ENCODE peak calls at places on chromosomes 5 and 9, in four cellular contexts. One of them, this sample, is unnamed.

GRCh38 chr9:123169926-123170325 is 98.5 kb downstream of the STRBP start:
- DNase-seq in mucosa of descending colon: no peak
- DNase-seq in dorsolateral prefrontal cortex: no peak
- DNase-seq in HAP-1: no peak
- DNase-seq in this sample: no peak

GRCh38 chr5:76831108-76831447 is 12.2 kb downstream of the F2RL1 start:
- DNase-seq in mucosa of descending colon: no peak
- DNase-seq in dorsolateral prefrontal cortex: no peak
- DNase-seq in HAP-1: peak; percentile 32
- DNase-seq in this sample: peak; percentile 76

GRCh38 chr5:112186401-112186990 is 232.6 kb downstream of the EPB41L4A start:
- DNase-seq in mucosa of descending colon: peak; percentile 50
- DNase-seq in dorsolateral prefrontal cortex: no peak
- DNase-seq in HAP-1: peak; percentile 41
- DNase-seq in this sample: peak; percentile 58

GRCh38 chr5:172692981-172693380 is 51.9 kb downstream of the NEURL1B start:
- DNase-seq in mucosa of descending colon: no peak
- DNase-seq in dorsolateral prefrontal cortex: no peak
- DNase-seq in HAP-1: no peak
- DNase-seq in this sample: peak; percentile 22

GRCh38 chr9:13847270-13847669 is 466.7 kb downstream of the NFIB start:
- DNase-seq in mucosa of descending colon: no peak
- DNase-seq in dorsolateral prefrontal cortex: no peak
- DNase-seq in HAP-1: no peak
- DNase-seq in this sample: no peak

GRCh38 chr9:87781331-87781730 is 55.4 kb downstream of the CTSL start:
- DNase-seq in mucosa of descending colon: no peak
- DNase-seq in dorsolateral prefrontal cortex: no peak
- DNase-seq in HAP-1: no peak
- DNase-seq in this sample: no peak

GRCh38 chr5:59829389-59829788 is 64.1 kb downstream of the PDE4D start:
- DNase-seq in mucosa of descending colon: peak; percentile 16
- DNase-seq in dorsolateral prefrontal cortex: no peak
- DNase-seq in HAP-1: no peak
- DNase-seq in this sample: peak; percentile 85

GRCh38 chr9:98380065-98380681 is 124.7 kb upstream of the TBC1D2 start:
- DNase-seq in mucosa of descending colon: no peak
- DNase-seq in dorsolateral prefrontal cortex: no peak
- DNase-seq in HAP-1: peak; percentile 14
- DNase-seq in this sample: peak; percentile 64

GRCh38 chr5:107860044-107860443 is 189.3 kb upstream of the EFNA5 start:
- DNase-seq in mucosa of descending colon: no peak
- DNase-seq in dorsolateral prefrontal cortex: no peak
- DNase-seq in HAP-1: no peak
- DNase-seq in this sample: no peak

GRCh38 chr9:36788534-36788933 is 215.8 kb downstream of the MELK start:
- DNase-seq in mucosa of descending colon: no peak
- DNase-seq in dorsolateral prefrontal cortex: no peak
- DNase-seq in HAP-1: no peak
- DNase-seq in this sample: no peak

GRCh38 chr9:108882052-108882888 is 20.2 kb downstream of the ACTL7A start:
- DNase-seq in mucosa of descending colon: no peak
- DNase-seq in dorsolateral prefrontal cortex: no peak
- DNase-seq in HAP-1: no peak
- DNase-seq in this sample: no peak

GRCh38 chr9:79685576-79685975 is 113.8 kb downstream of the TLE4 start:
- DNase-seq in mucosa of descending colon: no peak
- DNase-seq in dorsolateral prefrontal cortex: no peak
- DNase-seq in HAP-1: no peak
- DNase-seq in this sample: peak; percentile 83

DNA sequence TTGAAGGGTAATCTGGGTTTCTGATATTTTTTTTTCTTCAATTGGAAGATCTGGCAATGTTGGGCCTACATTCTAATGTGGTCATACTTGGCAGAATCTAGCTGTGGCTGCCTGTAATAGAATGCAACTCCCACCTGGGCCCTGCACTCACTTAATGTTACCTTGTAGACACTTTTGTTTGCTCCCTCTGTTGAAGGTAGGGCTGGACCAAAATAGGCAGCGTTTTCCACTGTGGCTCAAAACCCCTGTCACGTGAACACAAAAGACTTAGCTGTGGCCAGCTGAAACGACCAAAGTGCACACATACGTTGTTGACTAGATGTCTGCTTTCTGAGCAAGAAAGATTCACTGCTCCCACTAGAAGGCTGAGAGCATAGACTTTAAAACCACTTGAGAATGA is 117.6 kb upstream of the HMHB1 start:
- DNase-seq in mucosa of descending colon: peak; percentile 4
- DNase-seq in dorsolateral prefrontal cortex: no peak
- DNase-seq in HAP-1: no peak
- DNase-seq in this sample: no peak
- H3K4me3 ChIP-seq in mucosa of descending colon: no peak overlapping the region
- H3K4me3 ChIP-seq in dorsolateral prefrontal cortex: no peak overlapping the region
- H3K4me3 ChIP-seq in HAP-1: no peak overlapping the region
- H3K4me3 ChIP-seq in this sample: no peak overlapping the region

GRCh38 chr9:73137286-73137899 is 14.3 kb upstream of the ANXA1 start:
- DNase-seq in mucosa of descending colon: no peak
- DNase-seq in dorsolateral prefrontal cortex: no peak
- DNase-seq in HAP-1: no peak
- DNase-seq in this sample: no peak
- H3K4me3 ChIP-seq in mucosa of descending colon: no peak overlapping the region
- H3K4me3 ChIP-seq in dorsolateral prefrontal cortex: no peak overlapping the region
- H3K4me3 ChIP-seq in HAP-1: no peak overlapping the region
- H3K4me3 ChIP-seq in this sample: no peak overlapping the region

GRCh38 chr9:129962376-129962765 is 80.6 kb downstream of the FNBP1 start:
- DNase-seq in mucosa of descending colon: no peak
- DNase-seq in dorsolateral prefrontal cortex: no peak
- DNase-seq in HAP-1: no peak
- DNase-seq in this sample: no peak
- H3K4me3 ChIP-seq in mucosa of descending colon: no peak overlapping the region
- H3K4me3 ChIP-seq in dorsolateral prefrontal cortex: peak overlapping the region; percentile 10
- H3K4me3 ChIP-seq in HAP-1: no peak overlapping the region
- H3K4me3 ChIP-seq in this sample: peak overlapping the region; percentile 56

GRCh38 chr5:92402045-92402444 is 1018.9 kb upstream of the ARRDC3 start:
- DNase-seq in mucosa of descending colon: no peak
- DNase-seq in dorsolateral prefrontal cortex: no peak
- DNase-seq in HAP-1: no peak
- DNase-seq in this sample: peak; percentile 0

GRCh38 chr5:92409131-92409530 is 1026.0 kb upstream of the ARRDC3 start:
- DNase-seq in mucosa of descending colon: no peak
- DNase-seq in dorsolateral prefrontal cortex: no peak
- DNase-seq in HAP-1: no peak
- DNase-seq in this sample: peak; percentile 5

GRCh38 chr5:92401492-92401891 is 1018.4 kb upstream of the ARRDC3 start:
- DNase-seq in mucosa of descending colon: no peak
- DNase-seq in dorsolateral prefrontal cortex: no peak
- DNase-seq in HAP-1: peak; percentile 32
- DNase-seq in this sample: peak; percentile 4

DNA sequence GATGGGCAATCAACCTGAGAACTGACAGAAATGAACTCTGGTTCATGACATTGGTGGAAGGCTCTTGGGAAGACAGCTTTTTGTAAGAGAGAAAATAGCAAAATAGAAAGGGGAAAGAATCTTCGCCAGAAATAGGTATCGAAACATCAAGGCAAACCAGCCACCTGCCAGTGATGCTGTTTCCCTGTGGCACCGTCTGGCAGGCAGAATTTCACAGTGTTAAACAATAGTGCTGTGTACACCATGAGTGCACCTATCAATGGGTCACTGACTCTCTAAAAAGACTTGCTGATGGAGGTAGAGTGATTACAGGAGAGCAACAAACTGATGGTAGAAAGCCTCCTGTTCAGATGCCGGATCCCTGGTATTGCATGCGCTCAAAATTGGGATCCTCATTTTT is 1020.2 kb upstream of the ARRDC3 start:
- DNase-seq in mucosa of descending colon: no peak
- DNase-seq in dorsolateral prefrontal cortex: no peak
- DNase-seq in HAP-1: no peak
- DNase-seq in this sample: no peak
- H3K4me3 ChIP-seq in mucosa of descending colon: no peak overlapping the region
- H3K4me3 ChIP-seq in dorsolateral prefrontal cortex: no peak overlapping the region
- H3K4me3 ChIP-seq in HAP-1: no peak overlapping the region
- H3K4me3 ChIP-seq in this sample: no peak overlapping the region

GRCh38 chr9:5512658-5513452 is 2.5 kb downstream of the PDCD1LG2 start:
- DNase-seq in mucosa of descending colon: no peak
- DNase-seq in dorsolateral prefrontal cortex: no peak
- DNase-seq in HAP-1: no peak
- DNase-seq in this sample: no peak
- H3K4me3 ChIP-seq in mucosa of descending colon: no peak overlapping the region
- H3K4me3 ChIP-seq in dorsolateral prefrontal cortex: no peak overlapping the region
- H3K4me3 ChIP-seq in HAP-1: no peak overlapping the region
- H3K4me3 ChIP-seq in this sample: no peak overlapping the region

GRCh38 chr5:1743769-1744085 is 55.9 kb downstream of the MRPL36 start:
- DNase-seq in mucosa of descending colon: no peak
- DNase-seq in dorsolateral prefrontal cortex: no peak
- DNase-seq in HAP-1: no peak
- DNase-seq in this sample: no peak

GRCh38 chr5:1746371-1747078 is 53.1 kb downstream of the MRPL36 start:
- DNase-seq in mucosa of descending colon: no peak
- DNase-seq in dorsolateral prefrontal cortex: no peak
- DNase-seq in HAP-1: no peak
- DNase-seq in this sample: no peak

GRCh38 chr5:1745806-1746370 is 53.7 kb downstream of the MRPL36 start:
- DNase-seq in mucosa of descending colon: no peak
- DNase-seq in dorsolateral prefrontal cortex: no peak
- DNase-seq in HAP-1: no peak
- DNase-seq in this sample: no peak

GRCh38 chr5:1744393-1745189 is 55.0 kb downstream of the MRPL36 start:
- DNase-seq in mucosa of descending colon: no peak
- DNase-seq in dorsolateral prefrontal cortex: no peak
- DNase-seq in HAP-1: no peak
- DNase-seq in this sample: no peak

GRCh38 chr5:1745190-1745805 is 54.3 kb downstream of the MRPL36 start:
- DNase-seq in mucosa of descending colon: no peak
- DNase-seq in dorsolateral prefrontal cortex: no peak
- DNase-seq in HAP-1: no peak
- DNase-seq in this sample: no peak
- H3K4me3 ChIP-seq in mucosa of descending colon: no peak overlapping the region
- H3K4me3 ChIP-seq in dorsolateral prefrontal cortex: no peak overlapping the region
- H3K4me3 ChIP-seq in HAP-1: no peak overlapping the region
- H3K4me3 ChIP-seq in this sample: no peak overlapping the region

This sample was measured in AG10803.